ENCODE peak calls at places on chromosomes 7 and 10, in ten cellular contexts. K is endothelial cell, F is kidney, T is NB4, H is body of pancreas, A is GM13976, G is choroid plexus epithelial cell, W is neural crest cell, S is type B pancreatic cell, Y is AG09309. I is an unnamed sample.

GRCh38 chr7:49229246-49229645 is 304.9 kb downstream of the CDC14C start:
- DNase-seq in K (no peak), F (no peak), T (no peak), H (no peak), A (no peak), G (no peak), W (no peak), S (no peak), Y (no peak), I (no peak)

GRCh38 chr7:4824120-4824775 is 37.6 kb downstream of the PAPOLB start:
- DNase-seq in K (no peak), F (peak; percentile 35), T (no peak), H (no peak), A (no peak), G (no peak), W (no peak), S (peak; percentile 64), Y (no peak), I (no peak)

GRCh38 chr7:88305044-88305443 is 1.6 kb downstream of the STEAP4 start:
- DNase-seq in K (no peak), F (no peak), T (no peak), H (no peak), A (no peak), G (no peak), W (no peak), S (no peak), Y (no peak), I (no peak)

GRCh38 chr10:118444016-118444415 is 101.9 kb upstream of the FAM204A start:
- DNase-seq in K (no peak), F (no peak), T (no peak), H (no peak), A (no peak), G (no peak), W (no peak), S (no peak), Y (no peak), I (no peak)

GRCh38 chr10:91632671-91633550 is at the start of gene PPP1R3C:
- DNase-seq in K (peak; percentile 58), F (peak; percentile 97), T (no peak), H (peak; percentile 95), A (peak; percentile 77), G (peak; percentile 88), W (peak; percentile 60), S (peak; percentile 83), Y (peak; percentile 73), I (peak; percentile 64)

GRCh38 chr10:72329290-72330058 is 25.2 kb downstream of the DNAJB12 start:
- DNase-seq in K (no peak), F (no peak), T (peak; percentile 52), H (peak; percentile 95), A (no peak), G (no peak), W (no peak), S (no peak), Y (no peak), I (no peak)

GRCh38 chr7:82755705-82756551 is 312.4 kb upstream of the CACNA2D1 start:
- DNase-seq in K (no peak), F (no peak), T (no peak), H (no peak), A (no peak), G (peak; percentile 73), W (no peak), S (no peak), Y (peak; percentile 20), I (no peak)

GRCh38 chr10:27745719-27746363 is at the start of gene MKX:
- DNase-seq in K (peak; percentile 79), F (peak; percentile 80), T (no peak), H (peak; percentile 61), A (peak; percentile 6), G (no peak), W (peak; percentile 70), S (peak; percentile 80), Y (no peak), I (no peak)

GRCh38 chr7:40608321-40609075 is 473.7 kb downstream of the SUGCT start:
- DNase-seq in K (no peak), F (no peak), T (no peak), H (no peak), A (no peak), G (no peak), W (no peak), S (no peak), Y (no peak), I (no peak)

GRCh38 chr7:42110333-42110732 is 126.7 kb downstream of the GLI3 start:
- DNase-seq in K (no peak), F (no peak), T (no peak), H (no peak), A (no peak), G (no peak), W (no peak), S (no peak), Y (no peak), I (no peak)

GRCh38 chr7:42117201-42117600 is 119.8 kb downstream of the GLI3 start:
- DNase-seq in K (no peak), F (no peak), T (no peak), H (no peak), A (no peak), G (no peak), W (no peak), S (no peak), Y (no peak), I (no peak)

DNA sequence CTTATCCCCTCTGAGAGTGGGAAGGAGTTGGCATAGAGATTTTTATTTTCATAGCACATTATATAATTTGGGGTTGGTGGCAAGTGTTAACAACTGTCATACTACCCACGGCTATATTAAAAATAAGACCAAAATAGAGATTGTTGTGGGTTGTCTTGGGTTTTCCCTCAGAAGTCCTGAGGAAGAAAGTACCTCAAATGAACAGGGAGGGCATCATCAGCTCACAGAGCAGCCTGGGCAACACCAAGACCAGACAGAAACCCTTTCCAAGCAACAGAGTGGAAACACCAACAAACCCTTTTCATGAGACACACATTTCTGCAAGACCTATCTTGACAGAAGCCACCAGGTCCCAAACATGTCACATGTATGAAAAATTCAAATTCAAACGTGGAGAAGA is 121.2 kb downstream of the GLI3 start:
- DNase-seq in K (no peak), F (no peak), T (no peak), H (no peak), A (no peak), G (no peak), W (no peak), S (no peak), Y (no peak), I (no peak)
- TF ChIP-seq CTCF in K (no peak), F (no peak), T (no peak), H (no peak), A (no peak), G (no peak), W (no peak), S (no peak), Y (no peak), I (no peak)

DNA sequence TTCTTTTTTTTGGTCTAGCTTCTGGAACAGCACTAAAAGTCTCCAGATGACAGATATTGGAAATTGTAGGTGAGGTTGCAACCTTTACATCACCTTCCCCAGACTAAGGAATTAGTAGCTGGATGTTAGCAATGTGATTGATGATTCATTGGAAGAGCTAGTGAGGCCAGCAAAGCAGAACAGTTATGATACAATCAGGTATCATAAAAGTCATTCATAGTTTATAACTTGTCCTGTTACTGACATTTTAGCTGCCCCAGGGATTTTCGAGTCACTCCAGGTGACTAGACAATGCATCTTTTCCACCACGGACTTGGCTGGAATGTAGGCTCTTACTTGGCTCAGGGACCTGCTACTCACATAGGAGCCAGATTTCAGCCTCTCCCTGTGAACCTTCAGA is 15.9 kb upstream of the TCF7L2 start:
- DNase-seq in K (no peak), F (no peak), T (no peak), H (no peak), A (no peak), G (no peak), W (no peak), S (no peak), Y (no peak), I (no peak)
- TF ChIP-seq CTCF in K (no peak), F (no peak), T (no peak), H (no peak), A (no peak), G (no peak), W (no peak), S (no peak), Y (no peak), I (no peak)

GRCh38 chr7:138460176-138460648 is at the start of gene TRIM24:
- DNase-seq in K (no peak), F (peak; percentile 99), T (peak; percentile 99), H (no peak), A (no peak), G (no peak), W (peak; percentile 82), S (no peak), Y (peak; percentile 84), I (no peak)

GRCh38 chr7:138459300-138460175 is 521 bp upstream of the TRIM24 start:
- DNase-seq in K (peak; percentile 97), F (no peak), T (no peak), H (peak; percentile 98), A (peak; percentile 96), G (peak; percentile 99), W (peak; percentile 92), S (peak; percentile 99), Y (no peak), I (peak; percentile 97)

GRCh38 chr7:138465046-138465445 is 5.0 kb downstream of the TRIM24 start:
- DNase-seq in K (no peak), F (no peak), T (peak; percentile 23), H (no peak), A (no peak), G (no peak), W (no peak), S (no peak), Y (no peak), I (no peak)

GRCh38 chr7:138458576-138459234 is 1.4 kb upstream of the TRIM24 start:
- DNase-seq in K (no peak), F (no peak), T (peak; percentile 28), H (no peak), A (no peak), G (no peak), W (no peak), S (no peak), Y (no peak), I (no peak)

GRCh38 chr7:138460649-138461607 is 869 bp downstream of the TRIM24 start:
- DNase-seq in K (peak; percentile 62), F (peak; percentile 88), T (peak; percentile 89), H (peak; percentile 75), A (peak; percentile 72), G (peak; percentile 59), W (peak; percentile 54), S (peak; percentile 74), Y (no peak), I (peak; percentile 78)
- TF ChIP-seq CTCF in K (no peak), F (no peak), T (no peak), H (no peak), A (no peak), G (no peak), W (peak; percentile 27), S (peak; percentile 23), Y (no peak), I (peak; percentile 11)

DNA sequence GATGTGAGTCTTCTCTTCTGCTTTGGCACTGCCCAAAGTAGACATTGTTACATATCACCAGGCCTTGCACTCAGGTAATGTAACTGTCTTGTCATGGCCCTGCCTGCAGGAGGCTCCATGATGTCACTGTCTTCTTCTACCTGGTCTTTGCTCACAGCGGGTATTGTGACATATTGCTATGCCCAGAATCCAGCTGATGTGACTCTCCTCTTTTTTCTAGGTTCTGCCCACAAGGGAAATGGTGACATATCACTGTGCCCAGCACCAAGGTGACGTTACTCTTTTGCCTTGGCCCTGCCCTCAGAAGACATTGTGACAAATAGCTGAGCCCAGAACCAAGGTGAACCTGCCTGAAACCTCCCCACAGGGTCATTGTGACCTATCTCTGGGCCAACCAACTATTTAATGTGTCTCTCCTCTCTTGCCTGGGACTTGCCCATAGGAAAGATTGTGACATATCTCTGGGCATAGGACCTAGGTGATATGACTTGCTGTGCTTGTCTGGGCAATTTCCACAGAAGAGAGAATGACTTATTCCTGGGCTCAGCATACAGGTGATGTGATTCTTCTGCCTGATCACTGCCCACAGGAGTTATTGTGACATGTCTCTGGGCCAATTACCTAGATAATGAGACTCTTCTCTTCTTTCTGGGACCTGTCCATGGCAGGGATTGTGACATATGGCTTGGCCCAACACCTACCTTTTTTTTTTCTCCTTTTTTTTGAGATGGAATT is 26.5 kb upstream of the ZNF107 start:
- DNase-seq in K (no peak), F (no peak), T (no peak), H (no peak), A (no peak), G (no peak), W (no peak), S (no peak), Y (no peak), I (no peak)
- TF ChIP-seq CTCF in K (no peak), F (no peak), T (no peak), H (no peak), A (no peak), G (no peak), W (no peak), S (no peak), Y (no peak), I (no peak)